ENCODE peak calls at places on chromosomes 13 and 19, in nine cellular contexts. P is body of pancreas; R is activated T-cell treated with anti-CD3 and anti-CD28 coated beads, Interleukin-2, amount 50 U/mL, for 1 hour; F is heart right ventricle; C is astrocyte of the spinal cord; V is cardiac fibroblast; L is fibroblast of pulmonary artery; Y is NCI-H2171; B is effector memory CD4-positive, alpha-beta T cell. J is an unnamed sample.

GRCh38 chr19:46442808-46443450 is 14.2 kb upstream of the PNMA8C start:
- DNase-seq in R (no peak), Y (no peak), F (no peak), L (peak), C (peak), P (peak), B (no peak), V (peak), J (no peak)

GRCh38 chr19:8304841-8305621 is 3.1 kb downstream of the CD320 start:
- DNase-seq in L (no peak), P (peak), V (no peak), Y (no peak), B (no peak), C (no peak), R (peak), F (peak), J (no peak)

GRCh38 chr13:52383362-52383761 is 22.6 kb downstream of the THSD1 start:
- DNase-seq in B (no peak), R (no peak), C (no peak), Y (no peak), P (no peak), L (no peak), F (no peak), V (peak), J (no peak)

GRCh38 chr19:11196406-11197287 is 698 bp downstream of the KANK2 start:
- DNase-seq in R (peak), V (peak), L (peak), C (peak), F (peak), P (peak), Y (no peak), B (no peak), J (no peak)

GRCh38 chr19:55585658-55586339 is 5.2 kb upstream of the ZNF579 start:
- DNase-seq in L (peak), Y (peak), F (peak), R (peak), V (peak), C (peak), P (peak), B (no peak), J (peak)

GRCh38 chr19:615619-616018 is 17.7 kb downstream of the POLRMT start:
- DNase-seq in L (no peak), R (no peak), F (no peak), V (no peak), Y (no peak), B (no peak), C (peak), P (no peak), J (no peak)

GRCh38 chr19:16419671-16420394 is 51.9 kb downstream of the EPS15L1 start:
- DNase-seq in B (no peak), L (no peak), R (no peak), Y (no peak), V (no peak), F (no peak), C (no peak), P (no peak), J (no peak)

GRCh38 chr19:58439576-58440554 is at the start of gene ZNF132:
- DNase-seq in R (peak), V (peak), B (peak), Y (peak), C (peak), F (peak), L (peak), P (peak), J (peak)

GRCh38 chr13:50650936-50651638 is 192.4 kb downstream of the DLEU7 start:
- DNase-seq in L (no peak), Y (no peak), P (no peak), R (no peak), V (no peak), C (peak), B (no peak), F (no peak), J (no peak)

GRCh38 chr19:14985133-14985532 is 5.5 kb upstream of the SLC1A6 start:
- DNase-seq in Y (no peak), L (no peak), R (no peak), C (no peak), P (no peak), F (no peak), B (no peak), V (no peak), J (no peak)

GRCh38 chr13:20340759-20341161 is 108.6 kb upstream of the GJB6 start:
- DNase-seq in R (no peak), L (peak), B (no peak), F (no peak), Y (no peak), C (no peak), V (peak), P (no peak), J (no peak)

GRCh38 chr13:20124303-20124702 is 36.5 kb downstream of the GJA3 start:
- DNase-seq in L (no peak), R (no peak), V (no peak), B (no peak), C (no peak), P (no peak), Y (no peak), F (no peak), J (no peak)

GRCh38 chr13:28100149-28101121 is at the start of gene FLT3:
- DNase-seq in R (peak), C (peak), P (peak), Y (no peak), V (peak), F (no peak), B (no peak), L (peak), J (peak)

GRCh38 chr19:2618611-2619010 is 83.9 kb downstream of the GNG7 start:
- DNase-seq in P (no peak), L (peak), B (peak), Y (no peak), F (peak), R (peak), C (peak), V (peak), J (no peak)

GRCh38 chr19:37872383-37872782 is 34.0 kb downstream of the WDR87 start:
- DNase-seq in C (no peak), R (no peak), Y (no peak), P (no peak), L (no peak), F (no peak), V (no peak), B (no peak), J (no peak)

GRCh38 chr13:27379694-27380596 is 44.5 kb upstream of the GTF3A start:
- DNase-seq in V (peak), C (peak), F (no peak), Y (no peak), B (no peak), R (peak), P (peak), L (peak), J (peak)

GRCh38 chr19:30253581-30253996 is 118.6 kb upstream of the ZNF536 start:
- DNase-seq in C (no peak), P (no peak), L (no peak), Y (peak), V (no peak), R (no peak), B (no peak), F (no peak), J (peak)

GRCh38 chr13:25701304-25701703 is 329.5 kb downstream of the ATP8A2 start:
- DNase-seq in B (no peak), F (no peak), C (no peak), Y (no peak), R (no peak), P (no peak), L (no peak), V (no peak), J (no peak)

GRCh38 chr13:25181597-25181996 is 9.5 kb upstream of the AMER2 start:
- DNase-seq in L (no peak), Y (no peak), F (no peak), P (no peak), V (no peak), C (no peak), R (no peak), B (no peak), J (no peak)

GRCh38 chr19:2540646-2541454 is 64.9 kb downstream of the GADD45B start:
- DNase-seq in L (peak), Y (no peak), F (peak), C (peak), R (no peak), V (peak), B (no peak), P (peak), J (peak)

GRCh38 chr19:18239303-18239702 is 13.1 kb upstream of the PDE4C start:
- DNase-seq in C (no peak), V (no peak), P (no peak), Y (no peak), R (no peak), F (no peak), L (no peak), B (no peak), J (no peak)

GRCh38 chr19:49017666-49018351 is 918 bp upstream of the LHB start:
- DNase-seq in F (peak), Y (peak), V (peak), R (peak), C (peak), P (peak), B (peak), L (peak), J (peak)

GRCh38 chr19:16259385-16260159 is 61.9 kb downstream of the AP1M1 start:
- DNase-seq in F (no peak), L (no peak), C (no peak), Y (no peak), B (no peak), V (no peak), P (no peak), R (no peak), J (no peak)

GRCh38 chr13:74573654-74574053 is 439.4 kb upstream of the KLF12 start:
- DNase-seq in P (no peak), Y (no peak), B (no peak), V (no peak), R (no peak), C (no peak), L (no peak), F (no peak), J (no peak)

GRCh38 chr19:10292206-10292788 is 2.5 kb downstream of the ICAM5 start:
- DNase-seq in R (peak), B (peak), F (peak), V (peak), P (peak), L (peak), C (peak), Y (no peak), J (no peak)

GRCh38 chr19:29098863-29099481 is 114.0 kb downstream of the UQCRFS1 start:
- DNase-seq in R (no peak), Y (no peak), V (peak), L (peak), B (no peak), P (no peak), F (peak), C (no peak), J (no peak)